ENCODE peak calls at places on chromosomes 4 and X, in four cellular contexts. F, X, J and C are unnamed samples.

GRCh38 chrX:115350696-115351408 is 61.3 kb downstream of the LUZP4 start:
- DNase-seq in F (no peak), X (no peak), J (no peak), C (no peak)

GRCh38 chr4:128590034-128590740 is 219.3 kb upstream of the JADE1 start:
- DNase-seq in F (peak; percentile 6), X (no peak), J (no peak), C (no peak)

GRCh38 chrX:153668423-153669173 is 5.0 kb downstream of the PNCK start:
- DNase-seq in F (no peak), X (no peak), J (no peak), C (no peak)

GRCh38 chr4:37603070-37603468 is 83.1 kb downstream of the RELL1 start:
- DNase-seq in F (peak; percentile 55), X (peak; percentile 87), J (peak; percentile 26), C (peak; percentile 60)

GRCh38 chr4:56466910-56467283 is 520 bp upstream of the SRP72 start:
- DNase-seq in F (no peak), X (no peak), J (no peak), C (no peak)

GRCh38 chr4:146932111-146932510 is 13.6 kb downstream of the TTC29 start:
- DNase-seq in F (no peak), X (no peak), J (no peak), C (no peak)

GRCh38 chr4:167885872-167886271 is 206.5 kb upstream of the ANXA10 start:
- DNase-seq in F (no peak), X (no peak), J (no peak), C (no peak)

GRCh38 chr4:149933883-149934282 is 118.2 kb upstream of the IQCM start:
- DNase-seq in F (no peak), X (no peak), J (no peak), C (no peak)

GRCh38 chr4:175671491-175671934 is 140.6 kb downstream of the GPM6A start:
- DNase-seq in F (no peak), X (no peak), J (no peak), C (no peak)

GRCh38 chr4:36224969-36225903 is 19.1 kb downstream of the ARAP2 start:
- DNase-seq in F (peak; percentile 28), X (no peak), J (no peak), C (no peak)

GRCh38 chr4:11506194-11506593 is 77.5 kb upstream of the HS3ST1 start:
- DNase-seq in F (no peak), X (no peak), J (no peak), C (no peak)

GRCh38 chrX:80810365-80810978 is 795 bp upstream of the BRWD3 start:
- DNase-seq in F (no peak), X (peak; percentile 3), J (no peak), C (no peak)

GRCh38 chr4:123043013-123043412 is 120.6 kb upstream of the NUDT6 start:
- DNase-seq in F (no peak), X (no peak), J (no peak), C (no peak)

GRCh38 chr4:37453004-37453360 is 208.4 kb downstream of the NWD2 start:
- DNase-seq in F (peak; percentile 79), X (peak; percentile 13), J (peak; percentile 23), C (no peak)

GRCh38 chr4:72418458-72418857 is 150.6 kb downstream of the ADAMTS3 start:
- DNase-seq in F (no peak), X (no peak), J (no peak), C (no peak)

GRCh38 chrX:12894074-12894691 is 12.2 kb upstream of the TLR8 start:
- DNase-seq in F (peak; percentile 28), X (peak; percentile 25), J (no peak), C (no peak)

GRCh38 chr4:110020139-110020538 is 107.5 kb downstream of the EGF start:
- DNase-seq in F (peak; percentile 20), X (no peak), J (no peak), C (no peak)

GRCh38 chr4:150423503-150423902 is 158.4 kb upstream of the MAB21L2 start:
- DNase-seq in F (no peak), X (no peak), J (no peak), C (no peak)

GRCh38 chr4:107034091-107034698 is 1.9 kb downstream of the DKK2 start:
- DNase-seq in F (peak; percentile 16), X (no peak), J (no peak), C (peak; percentile 71)

GRCh38 chrX:7170903-7171302 is 22.9 kb upstream of the PUDP start:
- DNase-seq in F (peak; percentile 29), X (peak; percentile 56), J (no peak), C (no peak)

GRCh38 chrX:153448556-153449280 is 2.9 kb upstream of the TREX2 start:
- DNase-seq in F (no peak), X (no peak), J (no peak), C (no peak)

GRCh38 chr4:150464523-150464922 is 117.4 kb upstream of the MAB21L2 start:
- DNase-seq in F (no peak), X (no peak), J (no peak), C (no peak)

GRCh38 chr4:8910100-8910821 is 38.6 kb upstream of the HMX1 start:
- DNase-seq in F (no peak), X (no peak), J (no peak), C (no peak)

GRCh38 chr4:54109226-54110018 is 9.5 kb downstream of the GSX2 start:
- DNase-seq in F (no peak), X (no peak), J (no peak), C (no peak)

GRCh38 chr4:173855015-173855414 is 325.0 kb upstream of the HAND2 start:
- DNase-seq in F (no peak), X (no peak), J (no peak), C (no peak)

GRCh38 chr4:11698033-11698432 is 269.3 kb upstream of the HS3ST1 start:
- DNase-seq in F (no peak), X (no peak), J (no peak), C (no peak)

GRCh38 chrX:110123331-110123782 is 120.4 kb downstream of the TMEM164 start:
- DNase-seq in F (peak; percentile 63), X (no peak), J (no peak), C (no peak)

GRCh38 chr4:119131160-119131559 is 4.5 kb upstream of the MYOZ2 start:
- DNase-seq in F (no peak), X (no peak), J (no peak), C (no peak)

GRCh38 chrX:139881130-139881529 is 51.7 kb downstream of the ATP11C start:
- DNase-seq in F (no peak), X (no peak), J (no peak), C (no peak)

GRCh38 chr4:23332266-23332665 is 557.6 kb downstream of the PPARGC1A start:
- DNase-seq in F (no peak), X (no peak), J (no peak), C (no peak)

GRCh38 chrX:66553973-66554372 is 84.9 kb downstream of the EDA2R start:
- DNase-seq in F (no peak), X (no peak), J (no peak), C (no peak)

GRCh38 chr4:84215218-84215617 is 283.9 kb downstream of the NKX6-1 start:
- DNase-seq in F (no peak), X (no peak), J (no peak), C (no peak)

DNA sequence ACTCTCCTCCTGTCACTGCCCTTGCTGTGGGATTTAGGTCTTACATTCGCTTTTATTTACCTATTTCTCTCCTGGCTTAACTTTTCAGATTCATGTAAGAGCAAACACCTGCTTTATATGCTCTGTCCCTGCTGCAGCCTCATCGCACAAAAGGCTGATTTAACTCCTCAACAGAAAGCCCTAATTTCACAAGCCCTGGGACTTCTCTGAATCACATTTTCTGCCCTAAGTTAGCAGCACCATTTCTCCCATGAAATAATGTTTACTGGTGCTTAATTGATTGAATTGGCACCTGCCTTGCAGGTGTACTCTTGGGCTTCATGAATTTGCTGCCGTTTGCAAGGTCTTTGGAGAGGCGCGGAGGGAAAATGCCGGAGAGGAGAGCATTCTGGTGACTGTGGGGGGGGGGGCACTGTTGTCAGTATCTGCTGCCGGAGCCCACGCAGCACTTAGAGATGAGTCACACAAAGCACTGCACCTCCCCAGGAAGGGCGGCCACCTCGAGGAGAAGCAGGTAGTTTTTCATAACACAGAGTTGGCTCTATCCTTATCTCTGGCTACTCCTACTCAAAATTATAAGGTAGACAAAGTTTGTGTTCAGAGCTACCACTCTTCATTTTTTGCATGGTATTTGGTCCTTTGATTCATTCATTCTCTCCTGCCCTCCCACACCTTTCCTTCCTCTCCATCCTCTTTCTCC is 76.4 kb upstream of the SCOC start:
- DNase-seq in F (no peak), X (peak; percentile 26), J (no peak), C (no peak)
- TF ChIP-seq GABPA in F (no peak), X (no peak), J (no peak), C (no peak)

GRCh38 chrX:70426286-70427278 is 3.5 kb downstream of the GDPD2 start:
- DNase-seq in F (no peak), X (no peak), J (no peak), C (no peak)

GRCh38 chrX:70423937-70424336 is 823 bp downstream of the GDPD2 start:
- DNase-seq in F (no peak), X (no peak), J (no peak), C (no peak)

GRCh38 chrX:70421618-70422017 is 1.5 kb upstream of the GDPD2 start:
- DNase-seq in F (no peak), X (no peak), J (no peak), C (peak; percentile 49)

GRCh38 chrX:70424801-70425200 is 1.7 kb downstream of the GDPD2 start:
- DNase-seq in F (no peak), X (no peak), J (no peak), C (no peak)

DNA sequence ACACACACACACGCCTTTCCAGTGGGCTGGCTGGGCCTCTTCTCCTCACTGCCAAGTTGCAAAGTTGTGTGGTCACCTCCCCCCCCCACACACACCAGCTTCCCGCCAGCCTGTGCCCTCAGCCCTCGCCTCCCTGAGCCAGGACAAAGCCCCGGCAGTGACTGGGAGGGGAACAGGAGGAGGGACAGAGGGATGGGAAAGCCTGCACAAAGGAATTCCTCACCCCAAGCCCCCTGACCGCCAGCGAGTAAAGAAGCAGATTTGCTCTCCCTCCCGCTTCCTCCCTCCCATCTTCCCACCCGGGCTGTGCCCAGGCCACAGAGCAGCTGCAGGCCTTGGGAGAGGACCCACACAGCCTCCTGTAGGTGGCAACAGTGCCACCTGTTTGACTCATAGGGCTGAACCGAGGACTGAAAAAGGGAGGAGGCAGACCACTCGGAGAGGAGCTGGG is at the start of gene GDPD2:
- DNase-seq in F (peak; percentile 50), X (no peak), J (no peak), C (peak; percentile 61)
- TF ChIP-seq ATF2 in F (no peak), X (no peak), J (no peak), C (no peak)

GRCh38 chrX:9835585-9836210 is 49.5 kb downstream of the SHROOM2 start:
- DNase-seq in F (no peak), X (no peak), J (no peak), C (no peak)

GRCh38 chrX:9829308-9830267 is 43.4 kb downstream of the SHROOM2 start:
- DNase-seq in F (no peak), X (no peak), J (peak; percentile 47), C (no peak)

GRCh38 chrX:9832811-9833210 is 46.6 kb downstream of the SHROOM2 start:
- DNase-seq in F (no peak), X (no peak), J (no peak), C (no peak)
- TF ChIP-seq GABPA in F (no peak), X (no peak), J (no peak), C (no peak)

DNA sequence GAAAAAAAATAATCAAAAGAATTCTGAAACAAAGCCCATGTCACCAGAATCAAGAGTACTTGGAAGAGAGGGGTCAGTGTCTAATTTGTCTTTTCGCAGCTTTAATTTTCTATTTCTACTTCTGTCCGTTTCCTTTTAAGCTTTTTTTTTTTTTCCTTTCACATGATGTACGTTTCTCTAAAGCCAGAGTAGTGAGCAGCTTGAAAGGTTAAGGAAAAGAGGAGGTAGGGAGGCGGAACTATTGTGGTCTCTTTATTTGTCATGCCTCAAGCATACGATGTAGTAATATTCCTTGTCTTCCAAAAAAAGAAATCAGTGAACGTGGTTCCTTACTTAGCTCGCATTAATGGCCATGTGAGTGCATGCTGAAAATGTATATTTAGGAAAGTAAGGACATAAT is 311.5 kb downstream of the TENM3 start:
- DNase-seq in F (no peak), X (no peak), J (no peak), C (no peak)
- TF ChIP-seq ATF2 in F (no peak), X (no peak), J (no peak), C (no peak)

GRCh38 chrX:48531359-48531954 is 8.1 kb upstream of the TBC1D25 start:
- DNase-seq in F (no peak), X (peak; percentile 22), J (no peak), C (no peak)
- TF ChIP-seq GABPA in F (no peak), X (no peak), J (no peak), C (no peak)